ENCODE peak calls at places on chromosomes 12 and 14, in five cellular contexts. One of them, this sample, is unnamed.

GRCh38 chr12:22046968-22047390 is 961 bp downstream of the CMAS start:
- DNase-seq in A673: no peak
- DNase-seq in activated naive CD4-positive, alpha-beta T cell treated with anti-CD3 and anti-CD28 coated beads, Interleukin-2, amount 50 U/mL, for 16 hours: no peak
- DNase-seq in left lung: no peak
- DNase-seq in stimulated activated CD4-positive, alpha-beta T cell treated with anti-CD3 and anti-CD28 coated beads, TNF-alpha, amount 100 ng/mL, for 1 hour: no peak
- DNase-seq in this sample: no peak

GRCh38 chr12:42299392-42300308 is 26.2 kb downstream of the ZCRB1 start:
- DNase-seq in A673: peak
- DNase-seq in stimulated activated CD4-positive, alpha-beta T cell treated with anti-CD3 and anti-CD28 coated beads, TNF-alpha, amount 100 ng/mL, for 1 hour: no peak
- DNase-seq in left lung: no peak
- DNase-seq in activated naive CD4-positive, alpha-beta T cell treated with anti-CD3 and anti-CD28 coated beads, Interleukin-2, amount 50 U/mL, for 16 hours: peak
- DNase-seq in this sample: no peak

GRCh38 chr14:94560291-94560665 is 964 bp upstream of the SERPINA4 start:
- DNase-seq in stimulated activated CD4-positive, alpha-beta T cell treated with anti-CD3 and anti-CD28 coated beads, TNF-alpha, amount 100 ng/mL, for 1 hour: no peak
- DNase-seq in left lung: no peak
- DNase-seq in A673: no peak
- DNase-seq in activated naive CD4-positive, alpha-beta T cell treated with anti-CD3 and anti-CD28 coated beads, Interleukin-2, amount 50 U/mL, for 16 hours: no peak
- DNase-seq in this sample: no peak

GRCh38 chr14:71321556-71322315 is 414.5 kb downstream of the PCNX1 start:
- DNase-seq in activated naive CD4-positive, alpha-beta T cell treated with anti-CD3 and anti-CD28 coated beads, Interleukin-2, amount 50 U/mL, for 16 hours: no peak
- DNase-seq in left lung: no peak
- DNase-seq in stimulated activated CD4-positive, alpha-beta T cell treated with anti-CD3 and anti-CD28 coated beads, TNF-alpha, amount 100 ng/mL, for 1 hour: no peak
- DNase-seq in A673: peak
- DNase-seq in this sample: no peak

GRCh38 chr12:115572440-115572839 is 705.1 kb downstream of the MED13L start:
- DNase-seq in stimulated activated CD4-positive, alpha-beta T cell treated with anti-CD3 and anti-CD28 coated beads, TNF-alpha, amount 100 ng/mL, for 1 hour: no peak
- DNase-seq in activated naive CD4-positive, alpha-beta T cell treated with anti-CD3 and anti-CD28 coated beads, Interleukin-2, amount 50 U/mL, for 16 hours: no peak
- DNase-seq in left lung: no peak
- DNase-seq in A673: no peak
- DNase-seq in this sample: no peak

GRCh38 chr14:20048202-20048601 is 11.6 kb upstream of the OR4L1 start:
- DNase-seq in left lung: no peak
- DNase-seq in activated naive CD4-positive, alpha-beta T cell treated with anti-CD3 and anti-CD28 coated beads, Interleukin-2, amount 50 U/mL, for 16 hours: no peak
- DNase-seq in A673: no peak
- DNase-seq in stimulated activated CD4-positive, alpha-beta T cell treated with anti-CD3 and anti-CD28 coated beads, TNF-alpha, amount 100 ng/mL, for 1 hour: no peak
- DNase-seq in this sample: no peak

GRCh38 chr14:100722367-100722766 is 4.3 kb upstream of the DLK1 start:
- DNase-seq in left lung: peak
- DNase-seq in stimulated activated CD4-positive, alpha-beta T cell treated with anti-CD3 and anti-CD28 coated beads, TNF-alpha, amount 100 ng/mL, for 1 hour: no peak
- DNase-seq in activated naive CD4-positive, alpha-beta T cell treated with anti-CD3 and anti-CD28 coated beads, Interleukin-2, amount 50 U/mL, for 16 hours: no peak
- DNase-seq in A673: no peak
- DNase-seq in this sample: no peak

GRCh38 chr14:50829472-50830043 is 1.4 kb downstream of the NIN start:
- DNase-seq in A673: no peak
- DNase-seq in activated naive CD4-positive, alpha-beta T cell treated with anti-CD3 and anti-CD28 coated beads, Interleukin-2, amount 50 U/mL, for 16 hours: no peak
- DNase-seq in left lung: no peak
- DNase-seq in stimulated activated CD4-positive, alpha-beta T cell treated with anti-CD3 and anti-CD28 coated beads, TNF-alpha, amount 100 ng/mL, for 1 hour: no peak
- DNase-seq in this sample: no peak

GRCh38 chr12:58481811-58482210 is 438.5 kb downstream of the LRIG3 start:
- DNase-seq in stimulated activated CD4-positive, alpha-beta T cell treated with anti-CD3 and anti-CD28 coated beads, TNF-alpha, amount 100 ng/mL, for 1 hour: no peak
- DNase-seq in activated naive CD4-positive, alpha-beta T cell treated with anti-CD3 and anti-CD28 coated beads, Interleukin-2, amount 50 U/mL, for 16 hours: no peak
- DNase-seq in left lung: no peak
- DNase-seq in A673: peak
- DNase-seq in this sample: no peak

GRCh38 chr12:128076188-128076587 is 190.8 kb upstream of the TMEM132C start:
- DNase-seq in A673: no peak
- DNase-seq in stimulated activated CD4-positive, alpha-beta T cell treated with anti-CD3 and anti-CD28 coated beads, TNF-alpha, amount 100 ng/mL, for 1 hour: no peak
- DNase-seq in activated naive CD4-positive, alpha-beta T cell treated with anti-CD3 and anti-CD28 coated beads, Interleukin-2, amount 50 U/mL, for 16 hours: no peak
- DNase-seq in left lung: no peak
- DNase-seq in this sample: no peak

This sample was measured in immature natural killer cell.